ENCODE peak calls at places on chromosome 2, in nine cellular contexts. A, W, C, O, P, Y, T, V and G are unnamed samples.

GRCh38 chr2:198525196-198525595 is 720.8 kb downstream of the PLCL1 start:
- DNase-seq in A (no peak), W (no peak), C (no peak), O (no peak), P (no peak), Y (no peak), T (no peak), V (no peak), G (no peak)

GRCh38 chr2:21055879-21056790 is 12.3 kb upstream of the APOB start:
- DNase-seq in A (no peak), W (no peak), C (no peak), O (no peak), P (no peak), Y (no peak), T (no peak), V (no peak), G (no peak)

GRCh38 chr2:202317080-202317859 is 51.7 kb downstream of the NOP58 start:
- DNase-seq in A (peak), W (no peak), C (peak), O (no peak), P (no peak), Y (peak), T (no peak), V (no peak), G (no peak)

GRCh38 chr2:65153515-65153914 is 23.6 kb upstream of the RAB1A start:
- DNase-seq in A (no peak), W (no peak), C (no peak), O (no peak), P (no peak), Y (no peak), T (no peak), V (no peak), G (no peak)

GRCh38 chr2:233650981-233651380 is 14.7 kb downstream of the UGT1A10 start:
- DNase-seq in A (no peak), W (no peak), C (no peak), O (no peak), P (no peak), Y (no peak), T (no peak), V (no peak), G (no peak)

GRCh38 chr2:223692227-223692947 is 90.2 kb upstream of the SCG2 start:
- DNase-seq in A (no peak), W (no peak), C (peak), O (peak), P (no peak), Y (peak), T (no peak), V (peak), G (peak)

GRCh38 chr2:128691526-128691925 is 372.9 kb upstream of the HS6ST1 start:
- DNase-seq in A (no peak), W (no peak), C (no peak), O (no peak), P (no peak), Y (no peak), T (no peak), V (no peak), G (no peak)

GRCh38 chr2:5696741-5697521 is 4.7 kb downstream of the SOX11 start:
- DNase-seq in A (peak), W (no peak), C (no peak), O (peak), P (no peak), Y (peak), T (peak), V (peak), G (peak)

GRCh38 chr2:200575957-200576356 is 9.9 kb upstream of the AOX1 start:
- DNase-seq in A (no peak), W (no peak), C (peak), O (no peak), P (no peak), Y (no peak), T (no peak), V (no peak), G (no peak)

GRCh38 chr2:180191352-180192124 is 184.4 kb upstream of the CWC22 start:
- DNase-seq in A (no peak), W (no peak), C (no peak), O (no peak), P (no peak), Y (no peak), T (no peak), V (no peak), G (no peak)

GRCh38 chr2:10544252-10544651 is 96.1 kb upstream of the ODC1 start:
- DNase-seq in A (no peak), W (no peak), C (no peak), O (no peak), P (no peak), Y (peak), T (no peak), V (no peak), G (no peak)

GRCh38 chr2:43585708-43586107 is 10.1 kb downstream of the THADA start:
- DNase-seq in A (no peak), W (no peak), C (no peak), O (no peak), P (no peak), Y (no peak), T (no peak), V (no peak), G (no peak)

GRCh38 chr2:237677951-237678481 is 50.6 kb downstream of the LRRFIP1 start:
- DNase-seq in A (no peak), W (no peak), C (peak), O (no peak), P (no peak), Y (no peak), T (no peak), V (no peak), G (peak)

GRCh38 chr2:46389417-46389916 is 89.9 kb upstream of the TMEM247 start:
- DNase-seq in A (no peak), W (no peak), C (no peak), O (no peak), P (no peak), Y (peak), T (no peak), V (no peak), G (no peak)

GRCh38 chr2:152456262-152456661 is 121.3 kb downstream of the FMNL2 start:
- DNase-seq in A (no peak), W (no peak), C (peak), O (no peak), P (no peak), Y (no peak), T (no peak), V (no peak), G (no peak)

GRCh38 chr2:37560241-37560848 is 111.1 kb downstream of the CDC42EP3 start:
- DNase-seq in A (no peak), W (no peak), C (no peak), O (no peak), P (no peak), Y (no peak), T (no peak), V (peak), G (no peak)

GRCh38 chr2:119749405-119750066 is 10.2 kb upstream of the PTPN4 start:
- DNase-seq in A (no peak), W (no peak), C (peak), O (no peak), P (no peak), Y (no peak), T (no peak), V (no peak), G (peak)

GRCh38 chr2:205947621-205948495 is 138.1 kb downstream of the INO80D start:
- DNase-seq in A (peak), W (peak), C (peak), O (peak), P (peak), Y (peak), T (peak), V (peak), G (peak)

GRCh38 chr2:240965296-240965904 is 33.0 kb upstream of the SNED1 start:
- DNase-seq in A (no peak), W (no peak), C (no peak), O (no peak), P (no peak), Y (peak), T (peak), V (no peak), G (peak)

GRCh38 chr2:165055081-165055879 is 100.0 kb upstream of the SLC38A11 start:
- DNase-seq in A (no peak), W (no peak), C (no peak), O (no peak), P (no peak), Y (no peak), T (no peak), V (no peak), G (no peak)

GRCh38 chr2:33312389-33312788 is 164.1 kb upstream of the RASGRP3 start:
- DNase-seq in A (no peak), W (no peak), C (no peak), O (no peak), P (no peak), Y (no peak), T (no peak), V (no peak), G (no peak)

GRCh38 chr2:232203166-232203891 is 175.2 kb upstream of the ALPP start:
- DNase-seq in A (no peak), W (no peak), C (no peak), O (no peak), P (no peak), Y (no peak), T (no peak), V (no peak), G (no peak)

GRCh38 chr2:197777823-197778407 is 7.2 kb downstream of the BOLL start:
- DNase-seq in A (no peak), W (no peak), C (peak), O (peak), P (peak), Y (no peak), T (no peak), V (peak), G (no peak)

GRCh38 chr2:46014911-46015654 is 282.1 kb upstream of the EPAS1 start:
- DNase-seq in A (no peak), W (no peak), C (no peak), O (peak), P (no peak), Y (no peak), T (no peak), V (no peak), G (no peak)

GRCh38 chr2:238696786-238697185 is 151.1 kb upstream of the TWIST2 start:
- DNase-seq in A (no peak), W (no peak), C (no peak), O (no peak), P (no peak), Y (no peak), T (no peak), V (no peak), G (no peak)

GRCh38 chr2:122451040-122451439 is 695.6 kb downstream of the TSN start:
- DNase-seq in A (no peak), W (no peak), C (peak), O (no peak), P (no peak), Y (no peak), T (no peak), V (peak), G (no peak)

GRCh38 chr2:217186565-217187218 is 326.8 kb upstream of the TNP1 start:
- DNase-seq in A (no peak), W (no peak), C (no peak), O (no peak), P (no peak), Y (peak), T (peak), V (no peak), G (no peak)

GRCh38 chr2:11597538-11598225 is 63.8 kb downstream of the GREB1 start:
- DNase-seq in A (no peak), W (no peak), C (no peak), O (no peak), P (no peak), Y (no peak), T (no peak), V (no peak), G (no peak)

GRCh38 chr2:26727641-26728561 is 35.4 kb downstream of the KCNK3 start:
- DNase-seq in A (no peak), W (no peak), C (no peak), O (no peak), P (no peak), Y (no peak), T (peak), V (no peak), G (peak)

GRCh38 chr2:167653131-167653530 is 594.3 kb downstream of the STK39 start:
- DNase-seq in A (no peak), W (no peak), C (no peak), O (no peak), P (no peak), Y (no peak), T (no peak), V (no peak), G (no peak)

GRCh38 chr2:60294901-60295590 is 258.4 kb downstream of the BCL11A start:
- DNase-seq in A (no peak), W (no peak), C (no peak), O (no peak), P (no peak), Y (no peak), T (no peak), V (no peak), G (no peak)

GRCh38 chr2:20050712-20051517 is 513 bp downstream of the LAPTM4A start:
- DNase-seq in A (peak), W (no peak), C (peak), O (peak), P (no peak), Y (peak), T (peak), V (peak), G (peak)

GRCh38 chr2:225668606-225669266 is 269.2 kb downstream of the NYAP2 start:
- DNase-seq in A (no peak), W (no peak), C (peak), O (peak), P (no peak), Y (no peak), T (no peak), V (peak), G (peak)

GRCh38 chr2:56682397-56682760 is 498.6 kb downstream of the CCDC85A start:
- DNase-seq in A (no peak), W (no peak), C (no peak), O (no peak), P (no peak), Y (no peak), T (no peak), V (no peak), G (no peak)

GRCh38 chr2:236852100-236852976 is 233.4 kb upstream of the COPS8 start:
- DNase-seq in A (no peak), W (no peak), C (no peak), O (no peak), P (no peak), Y (no peak), T (no peak), V (no peak), G (no peak)

GRCh38 chr2:201057089-201057499 is 14.4 kb downstream of the HYCC2 start:
- DNase-seq in A (no peak), W (no peak), C (peak), O (no peak), P (no peak), Y (no peak), T (no peak), V (no peak), G (peak)